ENCODE peak calls at places on chromosomes 16 and 17, in four cellular contexts. K, F, E and D are unnamed samples.

GRCh38 chr17:45315583-45316270 is 1.1 kb downstream of the MAP3K14 start:
- DNase-seq in F (no peak), K (no peak), E (no peak), D (no peak)

GRCh38 chr17:18937981-18938691 is 13.8 kb upstream of the SLC5A10 start:
- DNase-seq in F (no peak), E (no peak), K (no peak), D (no peak)

GRCh38 chr17:70613681-70614080 is 444.3 kb downstream of the KCNJ2 start:
- DNase-seq in E (no peak), F (no peak), K (no peak), D (no peak)

GRCh38 chr16:87457724-87458423 is 35.0 kb downstream of the ZCCHC14 start:
- DNase-seq in F (no peak), E (peak), K (peak), D (peak)

GRCh38 chr16:86919531-86920305 is 341.4 kb downstream of the FOXL1 start:
- DNase-seq in F (no peak), K (no peak), E (no peak), D (no peak)

GRCh38 chr17:28033972-28034714 is 8.3 kb upstream of the NLK start:
- DNase-seq in F (no peak), E (peak), K (peak), D (peak)

GRCh38 chr17:77346765-77347164 is 206.0 kb downstream of the SEC14L1 start:
- DNase-seq in K (no peak), F (no peak), E (no peak), D (no peak)

GRCh38 chr16:76583466-76583865 is 306.3 kb downstream of the CNTNAP4 start:
- DNase-seq in K (peak), E (peak), F (no peak), D (no peak)

GRCh38 chr17:17947966-17948365 is 24.2 kb downstream of the TOM1L2 start:
- DNase-seq in E (no peak), F (no peak), K (no peak), D (no peak)

GRCh38 chr16:13231365-13231764 is 330.0 kb downstream of the SHISA9 start:
- DNase-seq in E (no peak), F (no peak), K (no peak), D (no peak)

GRCh38 chr16:88534731-88535141 is 35.5 kb upstream of the ZC3H18 start:
- DNase-seq in E (peak), K (no peak), F (no peak), D (no peak)

GRCh38 chr16:67871256-67871655 is 1.6 kb upstream of the EDC4 start:
- DNase-seq in K (no peak), F (no peak), E (no peak), D (no peak)

GRCh38 chr16:56848056-56848936 is 16.7 kb upstream of the SLC12A3 start:
- DNase-seq in F (no peak), E (peak), K (peak), D (peak)

GRCh38 chr17:60039509-60040442 is 38.9 kb downstream of the HEATR6 start:
- DNase-seq in K (no peak), E (no peak), F (no peak), D (no peak)

GRCh38 chr16:46731691-46732555 is 16.2 kb downstream of the MYLK3 start:
- DNase-seq in E (peak), K (no peak), F (no peak), D (no peak)

GRCh38 chr16:89107209-89107582 is 13.5 kb downstream of the ACSF3 start:
- DNase-seq in K (no peak), E (no peak), F (no peak), D (no peak)

GRCh38 chr17:78895322-78895721 is 7.7 kb downstream of the CEP295NL start:
- DNase-seq in K (no peak), E (no peak), F (no peak), D (no peak)

GRCh38 chr17:47882247-47882646 is 13.8 kb upstream of the SP2 start:
- DNase-seq in K (no peak), F (no peak), E (peak), D (peak)

GRCh38 chr17:65013613-65014391 is 42.7 kb downstream of the GNA13 start:
- DNase-seq in K (no peak), E (peak), F (peak), D (peak)

GRCh38 chr16:79395631-79396030 is 204.9 kb downstream of the MAF start:
- DNase-seq in K (no peak), F (no peak), E (no peak), D (no peak)

GRCh38 chr17:33864758-33865229 is 390.3 kb upstream of the CCL2 start:
- DNase-seq in F (no peak), E (no peak), K (no peak), D (no peak)

GRCh38 chr16:25066426-25066746 is 45.2 kb upstream of the LCMT1 start:
- DNase-seq in F (no peak), K (no peak), E (no peak), D (no peak)
- H3K4me3 ChIP-seq in F (peak), K (peak), E (peak), D (peak)

GRCh38 chr17:42422958-42423712 is at the start of gene CAVIN1:
- DNase-seq in K (peak), F (no peak), E (peak), D (peak)

GRCh38 chr17:42423766-42424165 is 710 bp upstream of the CAVIN1 start:
- DNase-seq in K (no peak), E (no peak), F (no peak), D (no peak)

GRCh38 chr17:42428141-42428944 is 5.3 kb upstream of the CAVIN1 start:
- DNase-seq in F (peak), E (peak), K (peak), D (peak)

GRCh38 chr17:42422412-42422957 is 571 bp downstream of the CAVIN1 start:
- DNase-seq in K (no peak), E (peak), F (peak), D (peak)

GRCh38 chr17:42424991-42425610 is 2.0 kb upstream of the CAVIN1 start:
- DNase-seq in E (no peak), F (no peak), K (no peak), D (no peak)
- H3K4me3 ChIP-seq in E (no peak), F (no peak), K (no peak), D (no peak)

GRCh38 chr17:29591737-29592624 is 951 bp upstream of the ANKRD13B start:
- DNase-seq in F (peak), E (peak), K (peak), D (peak)
- H3K4me3 ChIP-seq in F (no peak), E (no peak), K (peak), D (peak)

DNA sequence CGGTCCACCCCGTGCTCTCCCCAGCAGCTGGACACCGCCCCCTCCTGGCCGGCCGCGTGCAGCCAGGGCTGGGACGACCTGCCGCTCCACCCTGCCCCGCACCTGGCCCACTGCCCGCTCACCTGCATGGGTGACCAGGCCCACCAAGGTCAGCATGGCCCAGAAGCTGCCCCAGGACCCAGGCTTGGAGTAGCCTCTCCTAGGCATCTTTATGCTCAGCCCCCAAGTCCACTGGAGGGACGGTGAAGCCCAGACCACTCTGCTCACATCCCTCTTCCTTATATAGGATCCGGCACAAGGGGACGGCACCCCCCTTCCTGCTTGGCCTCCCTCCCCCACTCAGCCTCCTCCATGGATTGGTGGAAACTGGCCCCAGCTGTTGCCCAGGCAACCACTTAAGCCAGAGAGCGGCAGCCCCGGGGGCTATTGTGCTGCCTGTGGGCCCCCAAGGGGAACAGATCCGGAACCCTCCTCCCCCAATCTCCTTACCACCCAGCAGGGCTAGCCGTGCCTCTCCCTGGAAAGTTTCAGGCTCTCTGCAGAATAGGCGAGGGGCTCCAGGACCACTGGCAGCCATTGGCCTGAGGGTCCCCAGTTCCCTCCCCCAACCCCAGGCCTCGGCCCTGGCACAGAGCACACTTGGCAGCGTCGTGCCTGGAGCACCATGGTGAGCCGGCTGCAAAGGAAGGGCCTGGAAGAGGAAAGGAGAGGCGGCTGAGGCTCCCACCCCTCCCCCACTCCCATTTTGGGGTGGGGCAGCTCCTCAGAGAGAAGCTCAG is at the start of gene BTBD17:
- DNase-seq in F (peak), E (peak), K (peak), D (no peak)
- H3K4me3 ChIP-seq in F (no peak), E (no peak), K (peak), D (no peak)

GRCh38 chr17:6713130-6713917 is at the start of gene SLC13A5:
- DNase-seq in F (peak), K (peak), E (peak), D (no peak)
- H3K4me3 ChIP-seq in F (no peak), K (peak), E (peak), D (peak)

GRCh38 chr16:85029413-85029794 is 1.8 kb downstream of the KIAA0513 start:
- DNase-seq in K (peak), E (no peak), F (no peak), D (peak)

GRCh38 chr16:85029981-85030381 is 2.4 kb downstream of the KIAA0513 start:
- DNase-seq in E (no peak), K (no peak), F (peak), D (no peak)

GRCh38 chr16:85027968-85028637 is 508 bp downstream of the KIAA0513 start:
- DNase-seq in K (no peak), E (no peak), F (no peak), D (no peak)

GRCh38 chr16:85027349-85027967 is at the start of gene KIAA0513:
- DNase-seq in K (peak), E (peak), F (peak), D (peak)

GRCh38 chr16:85028638-85029412 is 1.2 kb downstream of the KIAA0513 start:
- DNase-seq in K (no peak), E (no peak), F (no peak), D (no peak)
- H3K4me3 ChIP-seq in K (peak), E (peak), F (peak), D (peak)

GRCh38 chr17:83199500-83200201 is 120.2 kb downstream of the METRNL start:
- DNase-seq in F (peak), E (no peak), K (no peak), D (peak)
- H3K4me3 ChIP-seq in F (peak), E (no peak), K (no peak), D (no peak)

DNA sequence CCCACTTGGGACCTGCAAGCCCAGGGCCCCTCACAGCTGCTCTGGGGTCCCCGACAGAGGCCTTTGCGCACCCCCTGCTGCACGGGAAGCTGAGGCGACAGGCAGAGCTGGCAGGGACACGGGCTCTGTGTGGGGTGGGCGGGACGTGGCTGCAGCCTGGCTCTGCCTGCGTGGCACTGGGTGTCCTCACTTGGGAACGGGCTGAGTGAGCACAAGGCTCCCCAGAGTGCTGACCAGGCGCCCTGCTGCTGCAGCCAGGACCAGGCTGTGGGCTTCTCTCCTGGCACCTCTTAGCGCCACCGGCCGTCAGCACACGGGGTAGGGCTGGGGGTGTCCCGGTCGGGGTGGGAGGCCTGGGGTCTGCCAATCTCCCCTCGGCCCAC is 6.6 kb downstream of the C1QTNF8 start:
- DNase-seq in F (no peak), K (no peak), E (no peak), D (no peak)
- H3K4me3 ChIP-seq in F (no peak), K (no peak), E (no peak), D (no peak)

DNA sequence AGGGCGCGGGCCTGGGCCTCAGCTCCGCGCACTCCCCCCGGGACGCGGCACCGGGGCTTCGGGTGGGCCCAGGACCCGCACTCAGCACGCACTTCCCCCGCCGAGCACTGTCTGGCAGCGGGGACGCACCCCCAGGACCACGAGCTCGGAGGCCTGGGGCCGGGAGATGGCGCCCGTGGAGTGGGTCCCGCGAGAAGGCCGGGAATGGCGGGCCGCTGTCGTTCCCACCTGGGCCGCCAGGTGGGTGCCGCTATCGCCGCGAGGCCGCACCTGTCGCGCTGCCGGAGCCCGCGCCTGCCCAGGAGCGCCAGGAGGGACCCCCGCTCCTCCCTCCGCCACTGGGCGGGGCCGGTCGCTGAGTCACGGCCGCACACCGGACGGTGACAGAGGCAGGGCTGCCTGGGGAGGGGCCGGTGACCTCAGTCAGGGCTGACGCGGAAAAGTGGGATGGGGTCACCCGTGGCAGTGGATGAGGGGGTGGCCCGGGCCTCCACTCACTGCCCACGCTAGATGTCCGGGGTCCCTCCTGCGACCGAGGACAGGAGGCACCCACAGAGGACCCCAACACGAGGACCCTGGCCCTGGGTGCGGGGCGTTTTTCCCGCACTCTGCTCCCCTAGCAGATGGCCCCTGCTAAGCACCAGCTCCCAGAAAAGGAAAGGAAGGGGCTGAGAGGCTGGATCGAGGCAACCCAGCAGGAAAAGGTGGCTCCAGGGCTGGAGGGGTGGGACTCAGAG is 6.9 kb upstream of the ACTG1 start:
- DNase-seq in F (no peak), K (no peak), E (no peak), D (peak)
- H3K4me3 ChIP-seq in F (peak), K (peak), E (no peak), D (peak)

DNA sequence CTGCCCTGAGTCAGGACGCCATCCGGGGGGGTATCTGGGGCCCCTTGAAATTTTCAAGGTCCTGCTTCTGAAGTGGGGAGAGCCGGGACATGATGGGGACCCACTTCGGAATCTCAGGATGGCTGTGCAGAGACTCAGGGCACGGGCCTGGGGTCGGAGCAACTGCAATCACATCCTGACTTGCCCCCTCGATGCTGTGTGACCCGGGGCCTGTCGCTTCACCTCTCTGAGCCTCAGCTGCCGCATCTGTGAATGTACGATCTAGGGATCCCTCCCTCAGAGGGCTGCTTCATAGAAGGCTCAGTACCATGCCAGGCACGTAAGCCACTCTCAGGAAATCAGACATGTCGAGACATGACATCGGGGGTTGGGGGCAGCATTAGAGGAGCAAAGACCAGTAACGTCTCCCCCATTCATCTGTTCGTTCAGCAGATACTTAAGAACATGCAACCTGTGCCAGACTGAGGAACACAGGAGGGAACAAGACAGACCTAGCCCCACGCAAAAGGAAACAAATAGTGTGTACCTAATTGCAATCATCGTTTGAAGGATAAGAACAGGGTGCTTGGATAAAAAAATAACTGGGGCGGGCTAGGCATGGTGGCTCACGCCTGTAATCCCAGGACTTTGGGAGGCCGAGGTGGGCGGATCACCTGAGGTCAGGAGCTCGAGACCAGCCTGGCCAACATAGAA is 229.6 kb downstream of the PARN start:
- DNase-seq in F (no peak), K (no peak), E (no peak), D (no peak)
- H3K4me3 ChIP-seq in F (no peak), K (no peak), E (no peak), D (no peak)